ENCODE peak calls at places on chromosome 19, in five cellular contexts. One of them, this sample, is unnamed.

GRCh38 chr19:23766951-23767350 is 8.3 kb upstream of the ZNF681 start:
- DNase-seq in astrocyte of the cerebellum: no peak
- DNase-seq in cardiac muscle cell: no peak
- DNase-seq in fibroblast of lung: no peak
- DNase-seq in mammary epithelial cell: no peak
- DNase-seq in this sample: no peak

GRCh38 chr19:56869886-56870285 is 29.4 kb upstream of the PEG3 start:
- DNase-seq in astrocyte of the cerebellum: no peak
- DNase-seq in fibroblast of lung: no peak
- DNase-seq in cardiac muscle cell: no peak
- DNase-seq in mammary epithelial cell: no peak
- DNase-seq in this sample: no peak

GRCh38 chr19:31938675-31939074 is 406.7 kb upstream of the ZNF507 start:
- DNase-seq in cardiac muscle cell: no peak
- DNase-seq in fibroblast of lung: peak; percentile 25
- DNase-seq in mammary epithelial cell: no peak
- DNase-seq in astrocyte of the cerebellum: no peak
- DNase-seq in this sample: no peak

GRCh38 chr19:12995596-12996541 is 594 bp downstream of the NFIX start:
- DNase-seq in mammary epithelial cell: peak; percentile 47
- DNase-seq in fibroblast of lung: peak; percentile 36
- DNase-seq in cardiac muscle cell: no peak
- DNase-seq in astrocyte of the cerebellum: no peak
- DNase-seq in this sample: no peak

GRCh38 chr19:56350416-56351045 is 35.9 kb upstream of the ZSCAN5A start:
- DNase-seq in cardiac muscle cell: peak; percentile 56
- DNase-seq in astrocyte of the cerebellum: peak; percentile 11
- DNase-seq in mammary epithelial cell: peak; percentile 31
- DNase-seq in fibroblast of lung: peak; percentile 60
- DNase-seq in this sample: peak; percentile 8

GRCh38 chr19:50167314-50167721 is 4.2 kb upstream of the IZUMO2 start:
- DNase-seq in mammary epithelial cell: no peak
- DNase-seq in cardiac muscle cell: no peak
- DNase-seq in astrocyte of the cerebellum: no peak
- DNase-seq in fibroblast of lung: no peak
- DNase-seq in this sample: no peak

GRCh38 chr19:40691421-40692211 is 1.2 kb upstream of the NUMBL start:
- DNase-seq in cardiac muscle cell: no peak
- DNase-seq in mammary epithelial cell: no peak
- DNase-seq in astrocyte of the cerebellum: no peak
- DNase-seq in fibroblast of lung: peak; percentile 5
- DNase-seq in this sample: no peak

GRCh38 chr19:10151521-10151920 is 31.8 kb upstream of the EIF3G start:
- DNase-seq in cardiac muscle cell: no peak
- DNase-seq in fibroblast of lung: no peak
- DNase-seq in astrocyte of the cerebellum: no peak
- DNase-seq in mammary epithelial cell: no peak
- DNase-seq in this sample: no peak

GRCh38 chr19:16153582-16154336 is 10.3 kb downstream of the HSH2D start:
- DNase-seq in astrocyte of the cerebellum: no peak
- DNase-seq in mammary epithelial cell: no peak
- DNase-seq in fibroblast of lung: no peak
- DNase-seq in cardiac muscle cell: no peak
- DNase-seq in this sample: no peak

GRCh38 chr19:31784631-31785237 is 435.5 kb upstream of the TSHZ3 start:
- DNase-seq in fibroblast of lung: peak; percentile 1
- DNase-seq in mammary epithelial cell: no peak
- DNase-seq in astrocyte of the cerebellum: no peak
- DNase-seq in cardiac muscle cell: no peak
- DNase-seq in this sample: no peak

GRCh38 chr19:8363803-8364771 is at the start of gene ANGPTL4:
- DNase-seq in cardiac muscle cell: peak; percentile 66
- DNase-seq in fibroblast of lung: peak; percentile 71
- DNase-seq in mammary epithelial cell: peak; percentile 64
- DNase-seq in astrocyte of the cerebellum: no peak
- DNase-seq in this sample: no peak

GRCh38 chr19:40266912-40267600 is 18.1 kb downstream of the AKT2 start:
- DNase-seq in cardiac muscle cell: no peak
- DNase-seq in mammary epithelial cell: no peak
- DNase-seq in fibroblast of lung: no peak
- DNase-seq in astrocyte of the cerebellum: no peak
- DNase-seq in this sample: no peak

GRCh38 chr19:30391554-30392551 is 19.7 kb downstream of the ZNF536 start:
- DNase-seq in mammary epithelial cell: no peak
- DNase-seq in cardiac muscle cell: no peak
- DNase-seq in fibroblast of lung: no peak
- DNase-seq in astrocyte of the cerebellum: peak; percentile 67
- DNase-seq in this sample: peak; percentile 8

GRCh38 chr19:40130013-40130412 is 39.3 kb upstream of the ZNF780A start:
- DNase-seq in mammary epithelial cell: no peak
- DNase-seq in astrocyte of the cerebellum: no peak
- DNase-seq in fibroblast of lung: no peak
- DNase-seq in cardiac muscle cell: no peak
- DNase-seq in this sample: no peak

GRCh38 chr19:13849991-13850909 is 26.7 kb upstream of the NANOS3 start:
- DNase-seq in cardiac muscle cell: peak; percentile 56
- DNase-seq in astrocyte of the cerebellum: no peak
- DNase-seq in mammary epithelial cell: peak; percentile 69
- DNase-seq in fibroblast of lung: peak; percentile 78
- DNase-seq in this sample: no peak

GRCh38 chr19:37466798-37467607 is at the start of gene ZNF569:
- DNase-seq in fibroblast of lung: peak; percentile 96
- DNase-seq in cardiac muscle cell: peak; percentile 91
- DNase-seq in mammary epithelial cell: peak; percentile 93
- DNase-seq in astrocyte of the cerebellum: peak; percentile 86
- DNase-seq in this sample: peak; percentile 80
- H3K4me3 ChIP-seq in fibroblast of lung: peak within 1 kb of the TSS; percentile 93
- H3K4me3 ChIP-seq in cardiac muscle cell: peak within 1 kb of the TSS; percentile 75
- H3K4me3 ChIP-seq in mammary epithelial cell: peak within 1 kb of the TSS; percentile 86
- H3K4me3 ChIP-seq in astrocyte of the cerebellum: peak within 1 kb of the TSS; percentile 97
- H3K4me3 ChIP-seq in this sample: peak within 1 kb of the TSS; percentile 86

DNA sequence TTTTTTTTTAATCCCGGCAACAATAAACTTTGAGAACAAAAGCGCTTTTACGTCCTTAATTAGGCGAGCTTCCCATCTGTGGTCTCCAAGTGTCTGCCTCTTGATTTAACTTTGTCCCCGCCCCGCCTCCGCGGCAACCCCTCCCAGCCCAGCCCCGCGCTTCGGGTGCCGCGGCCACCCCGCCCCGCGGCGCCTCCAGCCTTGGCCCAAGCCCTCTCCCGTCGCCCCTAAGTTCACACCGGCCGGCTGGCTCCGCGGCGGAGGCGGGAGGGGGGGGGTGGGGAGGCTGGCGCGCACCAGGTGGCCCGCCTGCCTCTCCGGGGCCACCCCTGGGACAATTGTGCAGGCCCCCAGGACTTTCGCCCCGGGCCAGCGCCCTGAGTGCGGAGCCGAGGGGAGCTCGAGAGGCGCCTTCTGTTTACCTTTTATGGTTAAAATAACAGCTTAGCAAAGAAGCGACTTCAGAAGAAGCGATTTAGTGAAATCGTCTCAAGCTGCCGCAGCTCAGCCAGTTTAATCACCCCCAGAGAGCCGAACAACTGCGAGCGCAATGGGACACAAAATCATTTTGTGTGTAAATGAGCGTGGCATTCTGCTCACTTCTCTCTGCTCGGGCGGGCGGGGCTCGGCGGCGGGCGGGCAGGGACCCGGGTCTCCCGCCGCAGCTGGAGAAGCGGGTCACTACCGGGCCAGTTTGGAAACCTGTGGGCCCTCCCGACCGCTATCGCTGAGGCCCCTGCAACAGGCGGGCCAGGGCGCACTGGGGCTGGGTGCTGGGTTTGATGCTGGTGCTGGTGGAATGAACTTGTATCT is 1.4 kb downstream of the KCTD15 start:
- DNase-seq in cardiac muscle cell: peak; percentile 81
- DNase-seq in fibroblast of lung: peak; percentile 48
- DNase-seq in mammary epithelial cell: peak; percentile 19
- DNase-seq in astrocyte of the cerebellum: no peak
- DNase-seq in this sample: no peak
- TF ChIP-seq CTCF in cardiac muscle cell: no peak
- TF ChIP-seq CTCF in fibroblast of lung: no peak
- TF ChIP-seq CTCF in mammary epithelial cell: no peak
- TF ChIP-seq CTCF in astrocyte of the cerebellum: no peak
- TF ChIP-seq CTCF in this sample: no peak

GRCh38 chr19:18845961-18846360 is 14.2 kb downstream of the UPF1 start:
- DNase-seq in cardiac muscle cell: no peak
- DNase-seq in mammary epithelial cell: no peak
- DNase-seq in astrocyte of the cerebellum: no peak
- DNase-seq in fibroblast of lung: no peak
- DNase-seq in this sample: no peak
- H3K4me3 ChIP-seq in cardiac muscle cell: no peak overlapping the region
- H3K4me3 ChIP-seq in mammary epithelial cell: no peak overlapping the region
- H3K4me3 ChIP-seq in astrocyte of the cerebellum: no peak overlapping the region
- H3K4me3 ChIP-seq in fibroblast of lung: no peak overlapping the region
- H3K4me3 ChIP-seq in this sample: no peak overlapping the region

DNA sequence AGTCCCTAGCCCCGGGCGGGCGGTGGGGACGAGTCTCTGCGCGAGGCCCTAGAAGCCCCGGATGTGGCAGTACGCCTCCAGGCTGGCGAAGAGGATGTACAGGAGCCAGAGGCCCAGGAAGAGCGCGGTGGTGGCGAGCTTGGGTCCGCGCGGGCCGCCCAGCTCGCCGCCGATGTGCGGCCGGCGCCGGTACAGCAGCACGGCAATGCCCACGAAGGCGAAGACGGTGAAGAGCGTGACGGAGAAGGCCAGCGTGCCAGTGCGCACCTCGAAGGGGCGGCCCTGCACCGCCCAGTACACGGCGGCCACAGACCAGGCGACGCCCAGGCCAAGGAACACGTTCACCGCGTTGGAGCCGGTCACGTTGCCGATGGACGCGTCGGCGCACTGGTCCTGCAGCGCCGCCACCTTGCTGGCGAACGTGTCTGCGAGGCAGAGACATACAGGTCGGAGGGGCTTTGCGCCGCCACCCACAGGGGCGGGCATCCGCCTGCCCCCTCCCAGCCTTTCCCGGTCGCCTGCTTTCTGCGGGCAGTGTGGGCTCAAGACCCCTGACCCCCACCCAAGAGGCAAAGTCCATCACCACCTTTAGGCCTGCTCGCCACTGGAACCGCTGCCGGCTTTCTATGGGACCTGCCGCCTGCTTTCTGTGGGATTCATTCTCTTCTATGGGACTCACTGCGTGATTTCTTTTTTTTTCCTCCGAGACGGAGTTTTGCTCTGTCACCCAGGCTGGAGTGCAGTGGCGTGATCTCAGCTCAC is 10.9 kb upstream of the MEIS3 start:
- DNase-seq in astrocyte of the cerebellum: no peak
- DNase-seq in mammary epithelial cell: no peak
- DNase-seq in fibroblast of lung: peak; percentile 36
- DNase-seq in cardiac muscle cell: peak; percentile 33
- DNase-seq in this sample: no peak
- TF ChIP-seq CTCF in astrocyte of the cerebellum: peak; percentile 14
- TF ChIP-seq CTCF in mammary epithelial cell: no peak
- TF ChIP-seq CTCF in fibroblast of lung: no peak
- TF ChIP-seq CTCF in cardiac muscle cell: peak; percentile 16
- TF ChIP-seq CTCF in this sample: no peak

GRCh38 chr19:53906211-53907192 is 2.6 kb upstream of the CACNG7 start:
- DNase-seq in astrocyte of the cerebellum: no peak
- DNase-seq in fibroblast of lung: no peak
- DNase-seq in mammary epithelial cell: no peak
- DNase-seq in cardiac muscle cell: peak; percentile 41
- DNase-seq in this sample: no peak

GRCh38 chr19:53907193-53907581 is 1.9 kb upstream of the CACNG7 start:
- DNase-seq in astrocyte of the cerebellum: no peak
- DNase-seq in cardiac muscle cell: no peak
- DNase-seq in mammary epithelial cell: no peak
- DNase-seq in fibroblast of lung: no peak
- DNase-seq in this sample: no peak

GRCh38 chr19:53908106-53908932 is 759 bp upstream of the CACNG7 start:
- DNase-seq in fibroblast of lung: peak; percentile 40
- DNase-seq in astrocyte of the cerebellum: peak; percentile 5
- DNase-seq in mammary epithelial cell: peak; percentile 21
- DNase-seq in cardiac muscle cell: peak; percentile 71
- DNase-seq in this sample: no peak

GRCh38 chr19:53908933-53909415 is at the start of gene CACNG7:
- DNase-seq in astrocyte of the cerebellum: no peak
- DNase-seq in cardiac muscle cell: no peak
- DNase-seq in mammary epithelial cell: no peak
- DNase-seq in fibroblast of lung: no peak
- DNase-seq in this sample: no peak

DNA sequence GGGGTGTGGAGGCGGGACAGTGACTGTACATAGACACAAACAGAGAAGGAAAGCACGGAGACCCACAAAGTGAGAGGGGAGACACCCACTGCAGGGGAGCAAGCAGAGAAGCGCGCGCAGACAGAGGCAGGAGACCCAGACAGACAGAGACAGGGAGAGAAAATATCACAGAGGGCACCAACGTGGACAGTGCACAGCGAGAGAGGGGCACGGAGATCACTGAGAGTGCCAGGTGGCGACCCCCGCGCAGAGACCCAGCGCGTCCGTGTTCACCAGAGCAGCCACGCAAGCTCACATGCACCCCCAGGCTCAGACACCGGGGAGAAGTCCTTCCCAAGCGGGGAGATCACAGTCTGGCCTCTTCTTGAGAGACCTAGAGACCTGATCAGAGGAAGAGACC is 1.4 kb upstream of the CACNG7 start:
- DNase-seq in cardiac muscle cell: no peak
- DNase-seq in mammary epithelial cell: no peak
- DNase-seq in astrocyte of the cerebellum: no peak
- DNase-seq in fibroblast of lung: no peak
- DNase-seq in this sample: no peak
- H3K4me3 ChIP-seq in cardiac muscle cell: no peak overlapping the region
- H3K4me3 ChIP-seq in mammary epithelial cell: no peak overlapping the region
- H3K4me3 ChIP-seq in astrocyte of the cerebellum: no peak overlapping the region
- H3K4me3 ChIP-seq in fibroblast of lung: no peak overlapping the region
- H3K4me3 ChIP-seq in this sample: no peak overlapping the region

GRCh38 chr19:5563008-5563431 is 4.7 kb downstream of the TINCR start:
- DNase-seq in mammary epithelial cell: no peak
- DNase-seq in astrocyte of the cerebellum: no peak
- DNase-seq in cardiac muscle cell: no peak
- DNase-seq in fibroblast of lung: no peak
- DNase-seq in this sample: no peak
- TF ChIP-seq CTCF in mammary epithelial cell: peak; percentile 7
- TF ChIP-seq CTCF in astrocyte of the cerebellum: no peak
- TF ChIP-seq CTCF in cardiac muscle cell: peak; percentile 9
- TF ChIP-seq CTCF in fibroblast of lung: no peak
- TF ChIP-seq CTCF in this sample: no peak

DNA sequence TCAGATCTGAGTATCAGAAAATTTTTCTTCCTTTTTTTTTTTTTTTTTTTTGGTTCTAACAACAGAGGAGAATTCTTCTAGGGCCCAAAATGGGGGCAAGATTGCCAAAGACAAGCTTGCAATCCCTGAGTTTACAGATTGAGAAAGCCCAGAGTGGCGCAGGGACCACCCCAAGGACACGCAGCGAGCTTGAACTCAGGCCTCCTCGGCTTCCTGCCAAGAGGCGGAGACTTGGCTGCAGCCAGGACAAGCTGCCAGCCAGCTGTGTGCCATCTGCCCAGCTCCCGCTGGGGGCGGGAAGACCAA is 508 bp upstream of the MRPL34 start:
- DNase-seq in astrocyte of the cerebellum: no peak
- DNase-seq in mammary epithelial cell: no peak
- DNase-seq in fibroblast of lung: no peak
- DNase-seq in cardiac muscle cell: no peak
- DNase-seq in this sample: no peak
- H3K4me3 ChIP-seq in astrocyte of the cerebellum: peak overlapping the region; percentile 81
- H3K4me3 ChIP-seq in mammary epithelial cell: no peak overlapping the region
- H3K4me3 ChIP-seq in fibroblast of lung: no peak overlapping the region
- H3K4me3 ChIP-seq in cardiac muscle cell: no peak overlapping the region
- H3K4me3 ChIP-seq in this sample: peak overlapping the region; percentile 77